ENCODE peak calls at places on chromosome 17, in six cellular contexts. One of them, this sample, is unnamed.

GRCh38 chr17:57927048-57927723 is 28.0 kb downstream of the CUEDC1 start:
- DNase-seq in epithelial cell of esophagus: peak
- DNase-seq in tibial nerve: peak
- DNase-seq in hepatocyte: no peak
- DNase-seq in AG09309: peak
- DNase-seq in prostate gland: peak
- DNase-seq in this sample: no peak

GRCh38 chr17:50263293-50264262 is 10.7 kb upstream of the TMEM92 start:
- DNase-seq in epithelial cell of esophagus: no peak
- DNase-seq in tibial nerve: no peak
- DNase-seq in hepatocyte: peak
- DNase-seq in AG09309: no peak
- DNase-seq in prostate gland: no peak
- DNase-seq in this sample: no peak

GRCh38 chr17:64355536-64356303 is 34.9 kb downstream of the PECAM1 start:
- DNase-seq in epithelial cell of esophagus: no peak
- DNase-seq in tibial nerve: no peak
- DNase-seq in hepatocyte: no peak
- DNase-seq in AG09309: no peak
- DNase-seq in prostate gland: no peak
- DNase-seq in this sample: no peak

GRCh38 chr17:39756376-39757079 is 18.8 kb downstream of the GRB7 start:
- DNase-seq in epithelial cell of esophagus: no peak
- DNase-seq in tibial nerve: no peak
- DNase-seq in hepatocyte: no peak
- DNase-seq in AG09309: no peak
- DNase-seq in prostate gland: no peak
- DNase-seq in this sample: no peak

GRCh38 chr17:47915667-47916242 is 19.7 kb downstream of the SP2 start:
- DNase-seq in epithelial cell of esophagus: peak
- DNase-seq in tibial nerve: no peak
- DNase-seq in hepatocyte: no peak
- DNase-seq in AG09309: no peak
- DNase-seq in prostate gland: peak
- DNase-seq in this sample: no peak

GRCh38 chr17:34580685-34581445 is 1.5 kb downstream of the TMEM132E start:
- DNase-seq in epithelial cell of esophagus: no peak
- DNase-seq in tibial nerve: no peak
- DNase-seq in hepatocyte: peak
- DNase-seq in AG09309: no peak
- DNase-seq in prostate gland: no peak
- DNase-seq in this sample: no peak

GRCh38 chr17:41440531-41441033 is at the start of gene KRT38:
- DNase-seq in epithelial cell of esophagus: no peak
- DNase-seq in tibial nerve: no peak
- DNase-seq in hepatocyte: no peak
- DNase-seq in AG09309: no peak
- DNase-seq in prostate gland: no peak
- DNase-seq in this sample: no peak

GRCh38 chr17:63503330-63503685 is 19.9 kb upstream of the KCNH6 start:
- DNase-seq in epithelial cell of esophagus: no peak
- DNase-seq in tibial nerve: no peak
- DNase-seq in hepatocyte: no peak
- DNase-seq in AG09309: no peak
- DNase-seq in prostate gland: peak
- DNase-seq in this sample: no peak

GRCh38 chr17:30780343-30780742 is 44.1 kb downstream of the CRLF3 start:
- DNase-seq in epithelial cell of esophagus: no peak
- DNase-seq in tibial nerve: no peak
- DNase-seq in hepatocyte: no peak
- DNase-seq in AG09309: no peak
- DNase-seq in prostate gland: no peak
- DNase-seq in this sample: no peak

GRCh38 chr17:45430738-45431530 is 1.7 kb downstream of the ARHGAP27 start:
- DNase-seq in epithelial cell of esophagus: peak
- DNase-seq in tibial nerve: no peak
- DNase-seq in hepatocyte: peak
- DNase-seq in AG09309: no peak
- DNase-seq in prostate gland: peak
- DNase-seq in this sample: no peak

GRCh38 chr17:68587847-68588246 is 13.3 kb downstream of the FAM20A start:
- DNase-seq in epithelial cell of esophagus: no peak
- DNase-seq in tibial nerve: no peak
- DNase-seq in hepatocyte: no peak
- DNase-seq in AG09309: no peak
- DNase-seq in prostate gland: no peak
- DNase-seq in this sample: no peak

GRCh38 chr17:56028837-56029236 is 124.4 kb upstream of the ANKFN1 start:
- DNase-seq in epithelial cell of esophagus: no peak
- DNase-seq in tibial nerve: no peak
- DNase-seq in hepatocyte: no peak
- DNase-seq in AG09309: no peak
- DNase-seq in prostate gland: no peak
- DNase-seq in this sample: no peak

GRCh38 chr17:29590261-29590978 is 972 bp upstream of the GIT1 start:
- DNase-seq in epithelial cell of esophagus: peak
- DNase-seq in tibial nerve: no peak
- DNase-seq in hepatocyte: no peak
- DNase-seq in AG09309: no peak
- DNase-seq in prostate gland: no peak
- DNase-seq in this sample: no peak

GRCh38 chr17:29589524-29590260 is at the start of gene GIT1:
- DNase-seq in epithelial cell of esophagus: peak
- DNase-seq in tibial nerve: peak
- DNase-seq in hepatocyte: peak
- DNase-seq in AG09309: no peak
- DNase-seq in prostate gland: peak
- DNase-seq in this sample: no peak

GRCh38 chr17:29588017-29588557 is 1.4 kb downstream of the GIT1 start:
- DNase-seq in epithelial cell of esophagus: no peak
- DNase-seq in tibial nerve: no peak
- DNase-seq in hepatocyte: no peak
- DNase-seq in AG09309: no peak
- DNase-seq in prostate gland: no peak
- DNase-seq in this sample: no peak

GRCh38 chr17:29587591-29587990 is 1.9 kb downstream of the GIT1 start:
- DNase-seq in epithelial cell of esophagus: no peak
- DNase-seq in tibial nerve: no peak
- DNase-seq in hepatocyte: no peak
- DNase-seq in AG09309: no peak
- DNase-seq in prostate gland: no peak
- DNase-seq in this sample: no peak

DNA sequence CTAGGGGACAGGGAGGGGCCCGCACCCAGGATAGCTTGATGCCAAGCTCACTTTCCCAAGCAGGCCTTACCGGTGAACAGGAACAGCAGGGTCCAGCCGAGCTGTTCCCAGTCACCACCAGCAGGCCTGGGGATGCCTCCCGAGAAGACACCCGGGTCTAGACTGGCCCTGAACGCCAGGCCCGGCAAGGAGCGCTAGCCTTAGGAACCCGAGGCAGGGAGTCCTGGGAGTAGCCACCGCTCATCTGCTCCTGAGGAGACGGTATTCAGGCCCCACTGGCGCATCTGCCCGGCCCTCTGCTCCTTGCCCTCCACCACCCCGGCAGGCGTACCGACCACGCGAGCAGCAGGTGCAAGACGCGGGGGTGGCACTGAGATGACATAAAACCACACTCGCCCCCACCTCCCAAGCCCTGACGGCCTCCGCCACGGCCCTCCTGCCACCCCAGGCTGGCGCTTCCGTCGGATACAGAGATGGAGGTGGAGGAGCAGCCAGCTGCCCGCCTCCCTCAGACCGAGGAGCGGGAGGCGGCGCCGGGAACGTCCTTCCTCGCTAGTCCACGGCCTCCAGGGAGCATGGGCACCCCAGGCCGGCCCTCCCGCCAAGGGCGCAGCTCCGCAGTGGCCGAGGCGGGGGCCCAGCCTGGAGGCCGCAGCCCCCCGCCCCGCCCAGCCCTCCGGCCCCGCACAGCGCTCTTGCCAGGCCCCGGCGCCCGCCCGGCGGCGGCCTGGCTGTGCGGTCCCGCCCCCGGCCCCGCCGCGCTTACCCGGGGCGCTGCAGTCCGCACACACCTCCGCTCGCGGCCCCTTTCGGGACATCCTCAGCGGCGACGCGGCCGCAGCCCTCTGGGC is 662 bp downstream of the GIT1 start:
- DNase-seq in epithelial cell of esophagus: no peak
- DNase-seq in tibial nerve: no peak
- DNase-seq in hepatocyte: peak
- DNase-seq in AG09309: no peak
- DNase-seq in prostate gland: no peak
- DNase-seq in this sample: no peak
- TF ChIP-seq CTCF in epithelial cell of esophagus: peak
- TF ChIP-seq CTCF in tibial nerve: no peak
- TF ChIP-seq CTCF in hepatocyte: no peak
- TF ChIP-seq CTCF in AG09309: no peak
- TF ChIP-seq CTCF in prostate gland: no peak
- TF ChIP-seq CTCF in this sample: no peak

DNA sequence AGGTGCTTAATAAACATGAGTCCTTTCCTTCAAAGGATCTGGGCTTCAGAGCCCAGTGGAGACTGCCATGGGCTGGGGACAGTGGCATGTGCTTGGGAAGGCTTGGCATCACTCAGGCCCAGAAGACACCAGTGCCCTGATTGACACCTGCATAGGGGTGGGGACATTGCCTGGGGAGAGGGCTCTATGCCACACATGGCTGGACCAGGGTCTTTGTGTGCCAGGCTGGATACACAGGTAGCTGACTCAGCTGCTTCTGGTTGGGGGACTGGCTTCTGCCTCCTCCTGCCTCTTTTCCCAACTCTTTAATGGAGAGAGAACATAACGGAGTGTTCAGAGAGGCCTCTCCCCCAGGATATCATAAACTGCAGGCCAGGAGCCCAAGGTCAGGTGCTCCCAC is 93.1 kb upstream of the TMEM97 start:
- DNase-seq in epithelial cell of esophagus: no peak
- DNase-seq in tibial nerve: no peak
- DNase-seq in hepatocyte: no peak
- DNase-seq in AG09309: no peak
- DNase-seq in prostate gland: no peak
- DNase-seq in this sample: no peak
- TF ChIP-seq CTCF in epithelial cell of esophagus: no peak
- TF ChIP-seq CTCF in tibial nerve: no peak
- TF ChIP-seq CTCF in hepatocyte: no peak
- TF ChIP-seq CTCF in AG09309: no peak
- TF ChIP-seq CTCF in prostate gland: no peak
- TF ChIP-seq CTCF in this sample: no peak

GRCh38 chr17:60139438-60140285 is 10.1 kb upstream of the CA4 start:
- DNase-seq in epithelial cell of esophagus: peak
- DNase-seq in tibial nerve: peak
- DNase-seq in hepatocyte: peak
- DNase-seq in AG09309: no peak
- DNase-seq in prostate gland: peak
- DNase-seq in this sample: peak

GRCh38 chr17:60145006-60145935 is 4.5 kb upstream of the CA4 start:
- DNase-seq in epithelial cell of esophagus: no peak
- DNase-seq in tibial nerve: no peak
- DNase-seq in hepatocyte: no peak
- DNase-seq in AG09309: no peak
- DNase-seq in prostate gland: no peak
- DNase-seq in this sample: no peak

GRCh38 chr17:60141111-60142018 is 8.4 kb upstream of the CA4 start:
- DNase-seq in epithelial cell of esophagus: peak
- DNase-seq in tibial nerve: no peak
- DNase-seq in hepatocyte: no peak
- DNase-seq in AG09309: no peak
- DNase-seq in prostate gland: no peak
- DNase-seq in this sample: no peak

GRCh38 chr17:60146206-60146605 is 3.6 kb upstream of the CA4 start:
- DNase-seq in epithelial cell of esophagus: no peak
- DNase-seq in tibial nerve: no peak
- DNase-seq in hepatocyte: no peak
- DNase-seq in AG09309: no peak
- DNase-seq in prostate gland: no peak
- DNase-seq in this sample: no peak

DNA sequence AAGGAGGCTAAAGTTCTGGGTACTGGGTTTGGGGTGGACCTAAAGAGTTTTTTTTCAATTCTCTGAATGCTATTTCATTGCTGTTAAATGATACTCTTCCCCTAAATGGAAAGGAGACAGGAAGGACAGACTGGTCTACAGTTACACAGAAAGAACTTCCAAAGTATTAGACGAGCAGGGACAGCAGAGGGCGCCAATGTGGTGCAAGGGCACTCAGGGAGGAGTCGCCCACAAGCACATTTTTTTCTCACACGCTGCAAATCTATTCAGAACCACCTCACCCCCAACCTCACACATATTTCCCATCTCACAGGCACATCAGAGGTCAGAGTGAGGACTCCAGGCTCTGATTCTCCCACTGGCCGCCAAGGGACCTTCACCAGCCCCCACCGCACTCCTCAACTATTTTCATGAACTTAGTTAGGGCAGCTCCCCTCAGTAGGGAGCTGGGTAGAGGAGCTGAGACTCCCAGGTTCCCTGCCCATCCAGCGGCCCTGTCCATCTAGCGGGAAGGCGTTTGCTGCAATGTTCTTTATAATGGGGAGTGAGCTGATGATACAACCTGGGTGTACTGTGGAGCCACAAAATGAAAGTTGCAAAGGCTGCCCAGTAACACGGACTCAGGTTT is 6.8 kb upstream of the CA4 start:
- DNase-seq in epithelial cell of esophagus: peak
- DNase-seq in tibial nerve: peak
- DNase-seq in hepatocyte: peak
- DNase-seq in AG09309: peak
- DNase-seq in prostate gland: peak
- DNase-seq in this sample: peak
- TF ChIP-seq CTCF in epithelial cell of esophagus: peak
- TF ChIP-seq CTCF in tibial nerve: peak
- TF ChIP-seq CTCF in hepatocyte: peak
- TF ChIP-seq CTCF in AG09309: peak
- TF ChIP-seq CTCF in prostate gland: peak
- TF ChIP-seq CTCF in this sample: no peak

DNA sequence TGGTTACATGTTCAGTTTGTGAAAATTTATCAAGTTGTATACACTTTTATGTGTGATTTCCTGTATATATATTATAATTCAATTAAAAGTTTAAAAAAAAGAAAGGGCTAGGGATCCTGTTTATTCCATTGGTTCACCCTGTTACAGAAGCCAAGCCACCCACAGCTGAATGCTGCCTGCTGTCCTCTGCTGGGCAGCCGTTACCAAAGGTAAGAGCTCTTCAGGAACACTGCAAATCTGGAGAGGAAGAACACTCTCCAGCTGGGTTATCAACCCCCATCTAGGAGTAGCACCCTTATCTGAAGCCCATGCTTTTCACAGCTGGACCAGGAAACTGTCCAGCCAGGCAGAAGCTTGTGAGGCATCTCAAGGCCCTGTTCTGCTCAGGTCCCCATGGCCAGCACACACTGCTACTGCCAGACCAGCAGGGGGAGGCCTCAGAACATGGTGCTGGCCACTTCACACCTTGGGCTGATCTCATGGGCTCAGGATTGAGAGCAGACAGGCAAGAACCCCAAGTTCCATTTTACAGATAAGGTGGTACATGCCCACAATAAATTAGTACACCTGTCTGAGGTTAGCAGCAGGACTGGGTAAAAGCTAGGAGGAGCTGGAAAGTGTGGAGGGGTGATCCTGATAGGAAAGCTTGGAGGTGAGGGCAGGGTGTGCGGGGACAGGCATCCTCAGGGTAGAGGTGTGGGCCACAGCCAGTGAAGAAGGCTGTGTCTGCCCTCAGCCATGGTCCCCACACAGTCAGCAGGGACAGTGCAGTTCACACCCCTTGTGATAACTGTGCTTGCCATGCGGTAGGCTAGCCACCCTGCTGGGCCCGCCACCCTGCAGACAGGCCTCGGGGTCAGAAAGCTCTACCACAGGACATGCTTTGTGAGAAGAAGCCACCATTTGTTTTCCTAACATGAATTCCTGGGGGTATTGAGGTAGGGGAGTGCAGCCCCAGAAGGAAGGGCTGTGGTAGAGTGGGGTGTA is 54.3 kb upstream of the SREBF1 start:
- DNase-seq in epithelial cell of esophagus: peak
- DNase-seq in tibial nerve: no peak
- DNase-seq in hepatocyte: peak
- DNase-seq in AG09309: peak
- DNase-seq in prostate gland: no peak
- DNase-seq in this sample: no peak
- TF ChIP-seq CTCF in epithelial cell of esophagus: peak
- TF ChIP-seq CTCF in tibial nerve: peak
- TF ChIP-seq CTCF in hepatocyte: peak
- TF ChIP-seq CTCF in AG09309: peak
- TF ChIP-seq CTCF in prostate gland: no peak
- TF ChIP-seq CTCF in this sample: no peak